ENCODE peak calls at places on chromosomes 11 and 22, in four cellular contexts. G is AG04450; U is CD4-positive, alpha-beta T cell; Z is H1. Q is an unnamed sample.
A peak's percentile ranks its signal among the peaks of the same experiment; 100 is the strongest.

GRCh38 chr11:80855975-80856524 is 1415.2 kb upstream of the TENM4 start:
- DNase-seq in U (no peak), Z (no peak), G (no peak), Q (no peak)

GRCh38 chr11:65559951-65560537 is 1.9 kb upstream of the LTBP3 start:
- DNase-seq in U (no peak), G (no peak), Z (no peak), Q (no peak)

GRCh38 chr11:46100670-46101069 is 20.6 kb downstream of the PHF21A start:
- DNase-seq in U (no peak), Z (no peak), G (no peak), Q (no peak)

GRCh38 chr22:37282385-37282677 is at the start of gene CYTH4:
- DNase-seq in U (peak; percentile 79), Z (no peak), G (no peak), Q (no peak)

GRCh38 chr11:113398669-113399430 is 11.3 kb downstream of the ANKK1 start:
- DNase-seq in U (no peak), G (no peak), Z (no peak), Q (no peak)

GRCh38 chr22:37428649-37429586 is 1.6 kb upstream of the ELFN2 start:
- DNase-seq in U (peak; percentile 58), G (no peak), Z (peak; percentile 56), Q (no peak)

GRCh38 chr11:79333381-79333780 is 107.4 kb downstream of the TENM4 start:
- DNase-seq in Z (no peak), U (no peak), G (no peak), Q (no peak)

GRCh38 chr22:38504731-38505594 is 1.1 kb downstream of the DDX17 start:
- DNase-seq in U (peak; percentile 29), Z (no peak), G (no peak), Q (no peak)

GRCh38 chr11:32090774-32091370 is at the start of gene RCN1:
- DNase-seq in U (no peak), G (peak; percentile 67), Z (peak; percentile 47), Q (no peak)

GRCh38 chr11:64516226-64516625 is 74.8 kb upstream of the SLC22A12 start:
- DNase-seq in Z (no peak), U (no peak), G (no peak), Q (no peak)

GRCh38 chr11:71948314-71949027 is 19.6 kb downstream of the RNF121 start:
- DNase-seq in G (no peak), Z (no peak), U (no peak), Q (no peak)

GRCh38 chr22:50197000-50197800 is 3.6 kb upstream of the SELENOO start:
- DNase-seq in U (no peak), Z (no peak), G (no peak), Q (no peak)

GRCh38 chr22:39839917-39840510 is 53.5 kb downstream of the ENTHD1 start:
- DNase-seq in G (no peak), Z (no peak), U (no peak), Q (no peak)

GRCh38 chr11:118012083-118012669 is 26.0 kb downstream of the IL10RA start:
- DNase-seq in U (no peak), G (no peak), Z (no peak), Q (peak; percentile 8)

GRCh38 chr11:10326080-10326964 is 21.4 kb downstream of the ADM start:
- DNase-seq in U (no peak), G (no peak), Z (no peak), Q (no peak)

GRCh38 chr11:723120-723883 is 17.3 kb downstream of the EPS8L2 start:
- DNase-seq in Z (no peak), G (no peak), U (peak; percentile 30), Q (no peak)

GRCh38 chr11:68460741-68461283 is at the start of gene PPP6R3:
- DNase-seq in U (no peak), Z (no peak), G (no peak), Q (no peak)

GRCh38 chr11:113563766-113564165 is 88.6 kb upstream of the DRD2 start:
- DNase-seq in U (no peak), G (no peak), Z (no peak), Q (no peak)

DNA sequence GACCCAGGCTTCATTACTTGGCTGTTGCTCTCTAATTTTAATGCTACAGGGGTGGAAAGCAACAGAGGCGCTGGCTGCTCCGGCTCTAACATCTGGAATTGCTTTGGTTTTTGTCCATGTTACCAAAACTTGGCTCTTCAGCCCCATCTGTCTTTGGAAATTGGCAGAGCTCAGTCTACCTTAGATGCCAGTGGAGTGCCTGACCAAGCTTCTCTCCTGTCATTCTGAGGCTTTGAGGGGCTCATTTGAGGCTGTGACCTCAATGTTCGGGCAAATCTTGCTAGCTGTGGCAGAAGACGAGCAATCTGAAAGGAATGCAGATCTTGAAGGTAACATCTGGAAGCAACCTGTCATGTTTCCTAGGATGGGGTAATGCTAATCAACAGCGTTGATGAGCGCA is 409.5 kb upstream of the SYN3 start:
- DNase-seq in U (no peak), G (no peak), Z (no peak), Q (no peak)
- H3K27ac ChIP-seq in U (no peak overlapping the region), G (no peak overlapping the region), Z (no peak overlapping the region), Q (no peak overlapping the region)

GRCh38 chr22:24184057-24184798 is 2.9 kb downstream of the SUSD2 start:
- DNase-seq in G (no peak), U (no peak), Z (no peak), Q (no peak)
- H3K27ac ChIP-seq in G (no peak overlapping the region), U (no peak overlapping the region), Z (no peak overlapping the region), Q (no peak overlapping the region)

GRCh38 chr11:115247404-115247803 is 256.8 kb downstream of the CADM1 start:
- DNase-seq in U (no peak), G (no peak), Z (no peak), Q (no peak)
- H3K27ac ChIP-seq in U (no peak overlapping the region), G (no peak overlapping the region), Z (no peak overlapping the region), Q (no peak overlapping the region)

GRCh38 chr22:46104170-46104880 is 46.0 kb upstream of the PPARA start:
- DNase-seq in Z (no peak), U (no peak), G (no peak), Q (no peak)
- H3K27ac ChIP-seq in Z (no peak overlapping the region), U (no peak overlapping the region), G (no peak overlapping the region), Q (peak overlapping the region; percentile 96)

GRCh38 chr11:116136987-116137674 is 632.9 kb upstream of the CADM1 start:
- DNase-seq in G (no peak), U (no peak), Z (no peak), Q (no peak)
- H3K27ac ChIP-seq in G (no peak overlapping the region), U (no peak overlapping the region), Z (no peak overlapping the region), Q (no peak overlapping the region)

GRCh38 chr11:70127653-70128434 is 49.7 kb downstream of the ANO1 start:
- DNase-seq in G (no peak), Z (no peak), U (no peak), Q (no peak)
- H3K27ac ChIP-seq in G (peak overlapping the region; percentile 1), Z (no peak overlapping the region), U (no peak overlapping the region), Q (no peak overlapping the region)

DNA sequence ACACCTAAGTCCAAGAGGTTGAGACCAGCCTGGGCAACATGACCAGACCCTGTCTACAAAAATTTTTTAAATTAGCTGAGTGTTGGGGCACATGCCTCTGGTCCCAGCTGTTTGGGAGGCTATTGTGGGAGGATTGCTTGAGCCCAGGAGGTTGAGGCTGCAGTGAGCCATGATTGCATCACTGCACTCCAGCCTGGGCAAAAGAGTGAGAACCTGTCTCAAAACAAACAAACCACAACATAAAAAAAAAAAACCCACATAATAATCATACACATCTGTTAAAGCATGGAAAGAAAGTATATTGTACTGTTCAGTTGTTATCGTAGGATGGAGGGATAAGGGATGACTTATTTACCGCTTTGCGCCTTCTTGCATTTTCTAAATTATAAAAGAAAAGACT is 35.9 kb upstream of the GRK2 start:
- DNase-seq in Z (no peak), U (no peak), G (no peak), Q (no peak)
- H3K27ac ChIP-seq in Z (no peak overlapping the region), U (no peak overlapping the region), G (no peak overlapping the region), Q (peak overlapping the region; percentile 21)

DNA sequence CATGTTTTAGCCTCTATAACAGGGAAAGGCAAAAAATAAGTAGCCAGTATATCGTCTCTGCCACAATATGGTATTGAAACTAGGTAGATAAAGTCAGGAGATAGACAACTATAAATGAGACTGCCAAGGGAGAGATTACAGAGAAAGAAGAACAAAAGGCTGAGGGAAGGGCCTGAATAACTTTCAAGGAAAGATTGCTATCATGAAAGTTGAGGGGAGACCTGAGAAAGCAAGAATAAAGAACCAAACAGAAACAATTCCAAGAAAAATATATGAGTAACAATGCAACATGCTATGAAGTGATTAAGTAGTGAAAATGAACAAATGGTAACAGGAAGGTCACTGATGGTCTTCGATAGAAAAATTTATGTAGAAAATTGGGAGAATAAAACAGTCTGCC is 690.1 kb downstream of the METTL15 start:
- DNase-seq in U (no peak), G (no peak), Z (no peak), Q (no peak)
- H3K27ac ChIP-seq in U (no peak overlapping the region), G (no peak overlapping the region), Z (no peak overlapping the region), Q (no peak overlapping the region)

GRCh38 chr11:30489076-30489475 is 97.1 kb downstream of the MPPED2 start:
- DNase-seq in U (no peak), Z (no peak), G (no peak), Q (no peak)
- H3K27ac ChIP-seq in U (no peak overlapping the region), Z (no peak overlapping the region), G (no peak overlapping the region), Q (no peak overlapping the region)

Q was measured in epithelial cell of prostate.